ENCODE peak calls at places on chromosomes 6 and 20, in nine cellular contexts. One of them, this sample, is unnamed.

GRCh38 chr20:33465536-33466302 is 22.2 kb upstream of the SNTA1 start:
- DNase-seq in lower lobe of right lung: no peak
- DNase-seq in psoas muscle: no peak
- DNase-seq in thoracic aorta: no peak
- DNase-seq in prostate gland: no peak
- DNase-seq in colonic mucosa: no peak
- DNase-seq in cardiac fibroblast: no peak
- DNase-seq in HFF-Myc: no peak
- DNase-seq in cardiac muscle cell: no peak
- DNase-seq in this sample: no peak

GRCh38 chr6:22036267-22036666 is 260.6 kb downstream of the PRL start:
- DNase-seq in cardiac muscle cell: peak; percentile 37
- DNase-seq in psoas muscle: no peak
- DNase-seq in HFF-Myc: no peak
- DNase-seq in cardiac fibroblast: peak; percentile 40
- DNase-seq in colonic mucosa: no peak
- DNase-seq in lower lobe of right lung: no peak
- DNase-seq in thoracic aorta: no peak
- DNase-seq in prostate gland: no peak
- DNase-seq in this sample: no peak

GRCh38 chr6:152160346-152160745 is 352.9 kb downstream of the ESR1 start:
- DNase-seq in colonic mucosa: no peak
- DNase-seq in cardiac fibroblast: no peak
- DNase-seq in HFF-Myc: no peak
- DNase-seq in lower lobe of right lung: no peak
- DNase-seq in prostate gland: no peak
- DNase-seq in cardiac muscle cell: no peak
- DNase-seq in thoracic aorta: no peak
- DNase-seq in psoas muscle: no peak
- DNase-seq in this sample: no peak

GRCh38 chr6:126396131-126396530 is 56.2 kb downstream of the CENPW start:
- DNase-seq in thoracic aorta: no peak
- DNase-seq in cardiac muscle cell: no peak
- DNase-seq in colonic mucosa: no peak
- DNase-seq in HFF-Myc: no peak
- DNase-seq in psoas muscle: no peak
- DNase-seq in prostate gland: no peak
- DNase-seq in lower lobe of right lung: no peak
- DNase-seq in cardiac fibroblast: no peak
- DNase-seq in this sample: no peak

GRCh38 chr6:91626935-91627334 is 1040.1 kb upstream of the MAP3K7 start:
- DNase-seq in cardiac muscle cell: no peak
- DNase-seq in prostate gland: no peak
- DNase-seq in HFF-Myc: no peak
- DNase-seq in psoas muscle: no peak
- DNase-seq in cardiac fibroblast: no peak
- DNase-seq in thoracic aorta: no peak
- DNase-seq in colonic mucosa: no peak
- DNase-seq in lower lobe of right lung: no peak
- DNase-seq in this sample: no peak

GRCh38 chr6:53011993-53012392 is 16.9 kb upstream of the GSTA4 start:
- DNase-seq in colonic mucosa: no peak
- DNase-seq in prostate gland: no peak
- DNase-seq in cardiac muscle cell: no peak
- DNase-seq in lower lobe of right lung: no peak
- DNase-seq in cardiac fibroblast: peak; percentile 24
- DNase-seq in psoas muscle: no peak
- DNase-seq in HFF-Myc: no peak
- DNase-seq in thoracic aorta: no peak
- DNase-seq in this sample: no peak

GRCh38 chr6:121064345-121064744 is 269.9 kb downstream of the TBC1D32 start:
- DNase-seq in HFF-Myc: no peak
- DNase-seq in thoracic aorta: no peak
- DNase-seq in psoas muscle: no peak
- DNase-seq in colonic mucosa: no peak
- DNase-seq in prostate gland: no peak
- DNase-seq in lower lobe of right lung: no peak
- DNase-seq in cardiac muscle cell: no peak
- DNase-seq in cardiac fibroblast: no peak
- DNase-seq in this sample: no peak

GRCh38 chr6:33008944-33009861 is at the start of gene HLA-DOA:
- DNase-seq in prostate gland: no peak
- DNase-seq in lower lobe of right lung: no peak
- DNase-seq in psoas muscle: no peak
- DNase-seq in cardiac fibroblast: peak; percentile 14
- DNase-seq in HFF-Myc: no peak
- DNase-seq in colonic mucosa: no peak
- DNase-seq in thoracic aorta: no peak
- DNase-seq in cardiac muscle cell: peak; percentile 57
- DNase-seq in this sample: no peak

GRCh38 chr6:112429226-112429625 is 82.1 kb downstream of the RFPL4B start:
- DNase-seq in colonic mucosa: no peak
- DNase-seq in psoas muscle: no peak
- DNase-seq in lower lobe of right lung: no peak
- DNase-seq in cardiac fibroblast: peak; percentile 49
- DNase-seq in thoracic aorta: no peak
- DNase-seq in HFF-Myc: no peak
- DNase-seq in cardiac muscle cell: peak; percentile 45
- DNase-seq in prostate gland: no peak
- DNase-seq in this sample: no peak

GRCh38 chr6:163608060-163608752 is 193.7 kb downstream of the QKI start:
- DNase-seq in thoracic aorta: no peak
- DNase-seq in HFF-Myc: no peak
- DNase-seq in prostate gland: no peak
- DNase-seq in colonic mucosa: no peak
- DNase-seq in cardiac muscle cell: no peak
- DNase-seq in lower lobe of right lung: no peak
- DNase-seq in psoas muscle: no peak
- DNase-seq in cardiac fibroblast: no peak
- DNase-seq in this sample: no peak

GRCh38 chr6:20444786-20445271 is 43.1 kb downstream of the E2F3 start:
- DNase-seq in colonic mucosa: no peak
- DNase-seq in psoas muscle: no peak
- DNase-seq in cardiac muscle cell: no peak
- DNase-seq in thoracic aorta: no peak
- DNase-seq in prostate gland: no peak
- DNase-seq in cardiac fibroblast: peak; percentile 71
- DNase-seq in lower lobe of right lung: no peak
- DNase-seq in HFF-Myc: no peak
- DNase-seq in this sample: no peak

GRCh38 chr6:153872946-153873345 is 166.1 kb upstream of the OPRM1 start:
- DNase-seq in lower lobe of right lung: no peak
- DNase-seq in psoas muscle: no peak
- DNase-seq in colonic mucosa: no peak
- DNase-seq in prostate gland: no peak
- DNase-seq in cardiac fibroblast: no peak
- DNase-seq in cardiac muscle cell: no peak
- DNase-seq in thoracic aorta: no peak
- DNase-seq in HFF-Myc: no peak
- DNase-seq in this sample: no peak

GRCh38 chr20:10521836-10522235 is 86.7 kb downstream of the SLX4IP start:
- DNase-seq in thoracic aorta: no peak
- DNase-seq in HFF-Myc: no peak
- DNase-seq in colonic mucosa: no peak
- DNase-seq in cardiac muscle cell: no peak
- DNase-seq in psoas muscle: no peak
- DNase-seq in prostate gland: no peak
- DNase-seq in cardiac fibroblast: no peak
- DNase-seq in lower lobe of right lung: no peak
- DNase-seq in this sample: no peak

GRCh38 chr6:82875573-82876185 is 190.0 kb downstream of the UBE3D start:
- DNase-seq in cardiac fibroblast: peak; percentile 83
- DNase-seq in prostate gland: no peak
- DNase-seq in psoas muscle: no peak
- DNase-seq in thoracic aorta: no peak
- DNase-seq in cardiac muscle cell: no peak
- DNase-seq in colonic mucosa: no peak
- DNase-seq in lower lobe of right lung: no peak
- DNase-seq in HFF-Myc: peak; percentile 73
- DNase-seq in this sample: no peak

GRCh38 chr6:36018339-36018738 is 6.1 kb downstream of the SLC26A8 start:
- DNase-seq in thoracic aorta: no peak
- DNase-seq in colonic mucosa: no peak
- DNase-seq in cardiac muscle cell: no peak
- DNase-seq in lower lobe of right lung: no peak
- DNase-seq in psoas muscle: no peak
- DNase-seq in cardiac fibroblast: no peak
- DNase-seq in prostate gland: no peak
- DNase-seq in HFF-Myc: no peak
- DNase-seq in this sample: no peak
- H3K4me3 ChIP-seq in thoracic aorta: no peak overlapping the region
- H3K4me3 ChIP-seq in colonic mucosa: no peak overlapping the region
- H3K4me3 ChIP-seq in cardiac muscle cell: no peak overlapping the region
- H3K4me3 ChIP-seq in lower lobe of right lung: no peak overlapping the region
- H3K4me3 ChIP-seq in psoas muscle: no peak overlapping the region
- H3K4me3 ChIP-seq in cardiac fibroblast: no peak overlapping the region
- H3K4me3 ChIP-seq in prostate gland: no peak overlapping the region
- H3K4me3 ChIP-seq in HFF-Myc: no peak overlapping the region
- H3K4me3 ChIP-seq in this sample: no peak overlapping the region

GRCh38 chr20:43194187-43194586 is 4.5 kb upstream of the PTPRT start:
- DNase-seq in colonic mucosa: no peak
- DNase-seq in thoracic aorta: no peak
- DNase-seq in psoas muscle: no peak
- DNase-seq in cardiac muscle cell: no peak
- DNase-seq in lower lobe of right lung: no peak
- DNase-seq in HFF-Myc: no peak
- DNase-seq in prostate gland: no peak
- DNase-seq in cardiac fibroblast: no peak
- DNase-seq in this sample: no peak

GRCh38 chr20:43190332-43190953 is 737 bp upstream of the PTPRT start:
- DNase-seq in lower lobe of right lung: no peak
- DNase-seq in colonic mucosa: no peak
- DNase-seq in prostate gland: no peak
- DNase-seq in thoracic aorta: no peak
- DNase-seq in cardiac muscle cell: no peak
- DNase-seq in HFF-Myc: no peak
- DNase-seq in cardiac fibroblast: no peak
- DNase-seq in psoas muscle: no peak
- DNase-seq in this sample: no peak

GRCh38 chr20:43193443-43193842 is 3.7 kb upstream of the PTPRT start:
- DNase-seq in thoracic aorta: no peak
- DNase-seq in cardiac muscle cell: no peak
- DNase-seq in HFF-Myc: no peak
- DNase-seq in psoas muscle: no peak
- DNase-seq in lower lobe of right lung: no peak
- DNase-seq in prostate gland: no peak
- DNase-seq in colonic mucosa: no peak
- DNase-seq in cardiac fibroblast: no peak
- DNase-seq in this sample: no peak

GRCh38 chr20:43191143-43191542 is 1.4 kb upstream of the PTPRT start:
- DNase-seq in colonic mucosa: no peak
- DNase-seq in psoas muscle: no peak
- DNase-seq in prostate gland: no peak
- DNase-seq in thoracic aorta: no peak
- DNase-seq in lower lobe of right lung: no peak
- DNase-seq in HFF-Myc: no peak
- DNase-seq in cardiac muscle cell: no peak
- DNase-seq in cardiac fibroblast: no peak
- DNase-seq in this sample: no peak

DNA sequence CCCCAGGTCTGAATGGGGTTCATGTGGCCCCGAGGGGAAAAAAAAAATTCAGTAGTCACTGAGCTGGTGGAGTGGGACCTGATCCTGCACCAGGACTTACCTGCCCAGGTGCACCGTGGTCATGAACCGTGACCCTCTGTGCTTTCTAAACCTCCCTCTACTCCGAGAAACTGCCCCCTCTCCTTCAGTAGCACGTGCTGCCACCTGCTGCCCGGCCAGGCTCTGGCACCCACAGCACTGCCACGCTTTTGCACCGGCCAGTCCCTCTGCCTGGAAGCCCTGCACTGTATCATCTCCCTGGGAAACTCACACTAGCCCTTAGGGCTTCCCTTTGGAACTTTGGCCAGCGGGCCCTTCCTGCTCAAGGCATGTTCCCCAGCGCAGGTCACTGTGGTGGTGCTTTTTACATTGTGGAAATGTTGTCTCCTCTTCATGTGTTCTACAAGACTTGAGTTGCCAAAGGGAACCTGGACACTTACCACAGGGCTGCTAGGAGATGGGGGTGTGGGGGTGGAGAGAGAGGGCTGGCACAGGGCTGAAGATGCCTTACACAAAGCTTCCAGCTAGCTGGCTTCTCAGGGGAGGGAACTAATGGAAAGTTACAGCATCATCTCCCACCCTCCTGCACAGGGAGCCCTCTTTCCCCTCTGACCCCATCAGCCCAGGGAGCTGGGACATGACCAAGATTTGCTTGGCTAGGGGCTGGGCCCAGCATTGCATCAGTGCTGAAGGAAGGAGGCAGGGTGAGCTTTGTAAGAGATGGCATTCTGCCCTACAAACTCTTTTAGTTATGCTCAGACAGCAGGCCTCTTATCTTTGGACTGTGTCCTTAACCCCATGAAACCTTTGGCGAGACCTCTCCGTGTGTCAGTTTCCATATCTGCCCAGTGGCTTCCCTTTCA is 2.5 kb upstream of the PTPRT start:
- DNase-seq in cardiac fibroblast: no peak
- DNase-seq in prostate gland: no peak
- DNase-seq in HFF-Myc: no peak
- DNase-seq in thoracic aorta: no peak
- DNase-seq in lower lobe of right lung: no peak
- DNase-seq in psoas muscle: no peak
- DNase-seq in colonic mucosa: no peak
- DNase-seq in cardiac muscle cell: peak; percentile 56
- DNase-seq in this sample: no peak
- TF ChIP-seq CTCF in cardiac fibroblast: peak; percentile 40
- TF ChIP-seq CTCF in prostate gland: no peak
- TF ChIP-seq CTCF in HFF-Myc: peak; percentile 53
- TF ChIP-seq CTCF in thoracic aorta: no peak
- TF ChIP-seq CTCF in lower lobe of right lung: peak; percentile 34
- TF ChIP-seq CTCF in psoas muscle: no peak
- TF ChIP-seq CTCF in colonic mucosa: peak; percentile 22
- TF ChIP-seq CTCF in cardiac muscle cell: peak; percentile 51
- TF ChIP-seq CTCF in this sample: peak; percentile 55

DNA sequence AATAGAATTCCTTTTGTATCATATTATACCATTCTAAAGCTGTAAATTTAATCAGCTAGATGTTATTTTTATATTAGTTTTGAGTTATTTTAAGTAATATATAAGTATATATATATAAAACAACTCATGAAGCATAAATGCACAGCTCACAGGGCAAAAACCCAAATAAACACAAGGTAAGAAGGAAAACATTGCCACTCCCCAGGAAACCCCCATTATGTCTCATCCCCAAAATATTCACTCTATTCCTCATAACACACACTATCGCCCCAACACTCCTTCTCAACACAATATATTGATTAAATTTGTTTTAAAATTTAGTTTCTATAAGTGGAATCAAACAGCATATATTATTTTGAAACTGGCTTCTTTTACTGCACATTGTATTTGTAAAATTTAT is 98.6 kb upstream of the FAM83B start:
- DNase-seq in colonic mucosa: no peak
- DNase-seq in psoas muscle: no peak
- DNase-seq in cardiac fibroblast: no peak
- DNase-seq in HFF-Myc: no peak
- DNase-seq in thoracic aorta: no peak
- DNase-seq in lower lobe of right lung: no peak
- DNase-seq in prostate gland: no peak
- DNase-seq in cardiac muscle cell: no peak
- DNase-seq in this sample: no peak
- H3K4me3 ChIP-seq in colonic mucosa: no peak overlapping the region
- H3K4me3 ChIP-seq in psoas muscle: no peak overlapping the region
- H3K4me3 ChIP-seq in cardiac fibroblast: no peak overlapping the region
- H3K4me3 ChIP-seq in HFF-Myc: no peak overlapping the region
- H3K4me3 ChIP-seq in thoracic aorta: no peak overlapping the region
- H3K4me3 ChIP-seq in lower lobe of right lung: no peak overlapping the region
- H3K4me3 ChIP-seq in prostate gland: no peak overlapping the region
- H3K4me3 ChIP-seq in cardiac muscle cell: no peak overlapping the region
- H3K4me3 ChIP-seq in this sample: no peak overlapping the region

GRCh38 chr6:113989675-113990074 is 18.7 kb upstream of the HDAC2 start:
- DNase-seq in psoas muscle: no peak
- DNase-seq in HFF-Myc: no peak
- DNase-seq in lower lobe of right lung: no peak
- DNase-seq in colonic mucosa: no peak
- DNase-seq in prostate gland: no peak
- DNase-seq in thoracic aorta: no peak
- DNase-seq in cardiac fibroblast: no peak
- DNase-seq in cardiac muscle cell: no peak
- DNase-seq in this sample: no peak
- TF ChIP-seq CTCF in psoas muscle: no peak
- TF ChIP-seq CTCF in HFF-Myc: no peak
- TF ChIP-seq CTCF in lower lobe of right lung: no peak
- TF ChIP-seq CTCF in colonic mucosa: no peak
- TF ChIP-seq CTCF in prostate gland: no peak
- TF ChIP-seq CTCF in thoracic aorta: no peak
- TF ChIP-seq CTCF in cardiac fibroblast: no peak
- TF ChIP-seq CTCF in cardiac muscle cell: no peak
- TF ChIP-seq CTCF in this sample: no peak